ENCODE peak calls at places on chromosome 2, in ten cellular contexts. One of them, this sample, is unnamed.

GRCh38 chr2:168907940-168908662 is 7.0 kb downstream of the G6PC2 start:
- DNase-seq in WTC11: no peak
- DNase-seq in glutamatergic neuron: no peak
- DNase-seq in cardiac fibroblast: no peak
- DNase-seq in right lobe of liver: no peak
- DNase-seq in breast epithelium: no peak
- DNase-seq in endothelial cell: no peak
- DNase-seq in astrocyte: no peak
- DNase-seq in neural crest cell: no peak
- DNase-seq in RWPE1: no peak
- DNase-seq in this sample: no peak

GRCh38 chr2:113219525-113219888 is 45.7 kb downstream of the PSD4 start:
- DNase-seq in right lobe of liver: peak; percentile 22
- DNase-seq in RWPE1: no peak
- DNase-seq in endothelial cell: no peak
- DNase-seq in astrocyte: no peak
- DNase-seq in glutamatergic neuron: no peak
- DNase-seq in WTC11: no peak
- DNase-seq in neural crest cell: no peak
- DNase-seq in cardiac fibroblast: no peak
- DNase-seq in breast epithelium: no peak
- DNase-seq in this sample: no peak

GRCh38 chr2:200042102-200042735 is 86.8 kb downstream of the MAIP1 start:
- DNase-seq in neural crest cell: no peak
- DNase-seq in RWPE1: peak; percentile 13
- DNase-seq in right lobe of liver: no peak
- DNase-seq in glutamatergic neuron: no peak
- DNase-seq in endothelial cell: no peak
- DNase-seq in WTC11: no peak
- DNase-seq in cardiac fibroblast: peak; percentile 33
- DNase-seq in breast epithelium: no peak
- DNase-seq in astrocyte: peak; percentile 90
- DNase-seq in this sample: no peak

GRCh38 chr2:106745468-106745867 is 140.5 kb downstream of the ST6GAL2 start:
- DNase-seq in neural crest cell: no peak
- DNase-seq in glutamatergic neuron: no peak
- DNase-seq in right lobe of liver: no peak
- DNase-seq in astrocyte: no peak
- DNase-seq in RWPE1: no peak
- DNase-seq in cardiac fibroblast: no peak
- DNase-seq in breast epithelium: no peak
- DNase-seq in WTC11: peak; percentile 10
- DNase-seq in endothelial cell: no peak
- DNase-seq in this sample: no peak

GRCh38 chr2:55898641-55899040 is 24.9 kb downstream of the EFEMP1 start:
- DNase-seq in RWPE1: no peak
- DNase-seq in neural crest cell: no peak
- DNase-seq in glutamatergic neuron: no peak
- DNase-seq in right lobe of liver: no peak
- DNase-seq in endothelial cell: no peak
- DNase-seq in WTC11: no peak
- DNase-seq in cardiac fibroblast: no peak
- DNase-seq in breast epithelium: no peak
- DNase-seq in astrocyte: no peak
- DNase-seq in this sample: no peak

GRCh38 chr2:67656875-67657274 is 259.7 kb downstream of the ETAA1 start:
- DNase-seq in endothelial cell: no peak
- DNase-seq in WTC11: no peak
- DNase-seq in right lobe of liver: no peak
- DNase-seq in glutamatergic neuron: no peak
- DNase-seq in neural crest cell: no peak
- DNase-seq in cardiac fibroblast: peak; percentile 65
- DNase-seq in breast epithelium: no peak
- DNase-seq in astrocyte: peak; percentile 76
- DNase-seq in RWPE1: no peak
- DNase-seq in this sample: no peak

GRCh38 chr2:2840681-2841300 is 509.7 kb upstream of the MYT1L start:
- DNase-seq in astrocyte: no peak
- DNase-seq in glutamatergic neuron: no peak
- DNase-seq in RWPE1: no peak
- DNase-seq in endothelial cell: no peak
- DNase-seq in neural crest cell: no peak
- DNase-seq in WTC11: no peak
- DNase-seq in breast epithelium: no peak
- DNase-seq in right lobe of liver: no peak
- DNase-seq in cardiac fibroblast: no peak
- DNase-seq in this sample: no peak

GRCh38 chr2:32977228-32977758 is 30.5 kb downstream of the LTBP1 start:
- DNase-seq in right lobe of liver: no peak
- DNase-seq in glutamatergic neuron: no peak
- DNase-seq in cardiac fibroblast: peak; percentile 33
- DNase-seq in breast epithelium: peak; percentile 20
- DNase-seq in RWPE1: peak; percentile 82
- DNase-seq in WTC11: no peak
- DNase-seq in astrocyte: no peak
- DNase-seq in neural crest cell: no peak
- DNase-seq in endothelial cell: no peak
- DNase-seq in this sample: no peak

GRCh38 chr2:159960413-159960812 is 102.0 kb downstream of the PLA2R1 start:
- DNase-seq in RWPE1: peak; percentile 93
- DNase-seq in glutamatergic neuron: no peak
- DNase-seq in WTC11: no peak
- DNase-seq in neural crest cell: no peak
- DNase-seq in astrocyte: peak; percentile 93
- DNase-seq in right lobe of liver: no peak
- DNase-seq in endothelial cell: no peak
- DNase-seq in cardiac fibroblast: peak; percentile 93
- DNase-seq in breast epithelium: no peak
- DNase-seq in this sample: no peak

GRCh38 chr2:37376421-37377186 is 32.2 kb downstream of the QPCT start:
- DNase-seq in endothelial cell: no peak
- DNase-seq in astrocyte: peak; percentile 94
- DNase-seq in right lobe of liver: no peak
- DNase-seq in WTC11: no peak
- DNase-seq in RWPE1: peak; percentile 36
- DNase-seq in neural crest cell: no peak
- DNase-seq in breast epithelium: peak; percentile 71
- DNase-seq in glutamatergic neuron: no peak
- DNase-seq in cardiac fibroblast: peak; percentile 84
- DNase-seq in this sample: peak; percentile 95

GRCh38 chr2:67974564-67975430 is 88.0 kb downstream of the C1D start:
- DNase-seq in breast epithelium: peak; percentile 22
- DNase-seq in glutamatergic neuron: no peak
- DNase-seq in right lobe of liver: no peak
- DNase-seq in RWPE1: no peak
- DNase-seq in neural crest cell: no peak
- DNase-seq in WTC11: no peak
- DNase-seq in endothelial cell: no peak
- DNase-seq in cardiac fibroblast: no peak
- DNase-seq in astrocyte: peak; percentile 19
- DNase-seq in this sample: no peak

GRCh38 chr2:199659207-199659606 is 191.8 kb downstream of the FTCDNL1 start:
- DNase-seq in glutamatergic neuron: peak; percentile 73
- DNase-seq in right lobe of liver: peak; percentile 63
- DNase-seq in cardiac fibroblast: peak; percentile 14
- DNase-seq in WTC11: peak; percentile 78
- DNase-seq in endothelial cell: peak; percentile 58
- DNase-seq in astrocyte: peak; percentile 24
- DNase-seq in RWPE1: peak; percentile 8
- DNase-seq in breast epithelium: no peak
- DNase-seq in neural crest cell: peak; percentile 63
- DNase-seq in this sample: no peak

GRCh38 chr2:20427931-20428526 is 18.8 kb upstream of the RHOB start:
- DNase-seq in breast epithelium: no peak
- DNase-seq in right lobe of liver: no peak
- DNase-seq in RWPE1: no peak
- DNase-seq in astrocyte: no peak
- DNase-seq in glutamatergic neuron: no peak
- DNase-seq in endothelial cell: no peak
- DNase-seq in neural crest cell: no peak
- DNase-seq in cardiac fibroblast: no peak
- DNase-seq in WTC11: no peak
- DNase-seq in this sample: no peak

GRCh38 chr2:46540496-46541342 is 61.4 kb downstream of the TMEM247 start:
- DNase-seq in right lobe of liver: no peak
- DNase-seq in endothelial cell: no peak
- DNase-seq in breast epithelium: peak; percentile 37
- DNase-seq in astrocyte: peak; percentile 83
- DNase-seq in RWPE1: no peak
- DNase-seq in cardiac fibroblast: peak; percentile 74
- DNase-seq in neural crest cell: no peak
- DNase-seq in WTC11: no peak
- DNase-seq in glutamatergic neuron: no peak
- DNase-seq in this sample: no peak

DNA sequence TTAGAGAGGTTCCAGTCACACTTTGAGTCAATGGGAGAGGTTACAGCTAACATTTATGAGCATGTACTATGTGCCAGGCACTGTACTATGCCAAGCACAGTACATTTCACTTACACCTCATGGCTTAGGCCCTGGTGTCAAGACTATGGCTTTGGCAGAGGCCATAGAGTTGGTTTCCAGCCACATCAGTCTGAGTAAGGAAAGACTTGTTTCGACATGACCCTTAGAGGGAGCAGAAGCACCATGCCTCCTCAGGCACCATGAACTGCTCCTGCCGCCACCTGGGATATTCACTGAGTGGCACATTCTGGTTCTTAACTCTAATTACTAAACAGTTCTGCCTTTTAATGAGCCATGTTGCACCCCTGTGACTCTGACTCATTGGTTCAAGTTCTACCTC is 12.7 kb downstream of the DGUOK start:
- DNase-seq in astrocyte: peak; percentile 65
- DNase-seq in neural crest cell: no peak
- DNase-seq in endothelial cell: no peak
- DNase-seq in WTC11: no peak
- DNase-seq in RWPE1: peak; percentile 93
- DNase-seq in cardiac fibroblast: peak; percentile 65
- DNase-seq in right lobe of liver: no peak
- DNase-seq in breast epithelium: no peak
- DNase-seq in glutamatergic neuron: no peak
- DNase-seq in this sample: no peak
- TF ChIP-seq CTCF in astrocyte: no peak
- TF ChIP-seq CTCF in neural crest cell: no peak
- TF ChIP-seq CTCF in endothelial cell: no peak
- TF ChIP-seq CTCF in WTC11: no peak
- TF ChIP-seq CTCF in RWPE1: peak; percentile 43
- TF ChIP-seq CTCF in cardiac fibroblast: no peak
- TF ChIP-seq CTCF in right lobe of liver: no peak
- TF ChIP-seq CTCF in breast epithelium: no peak
- TF ChIP-seq CTCF in glutamatergic neuron: no peak
- TF ChIP-seq CTCF in this sample: no peak

GRCh38 chr2:162091325-162092007 is 17.5 kb upstream of the DPP4 start:
- DNase-seq in endothelial cell: no peak
- DNase-seq in astrocyte: no peak
- DNase-seq in WTC11: peak; percentile 58
- DNase-seq in right lobe of liver: no peak
- DNase-seq in RWPE1: no peak
- DNase-seq in glutamatergic neuron: no peak
- DNase-seq in breast epithelium: no peak
- DNase-seq in neural crest cell: no peak
- DNase-seq in cardiac fibroblast: no peak
- DNase-seq in this sample: no peak
- TF ChIP-seq CTCF in endothelial cell: no peak
- TF ChIP-seq CTCF in astrocyte: no peak
- TF ChIP-seq CTCF in WTC11: no peak
- TF ChIP-seq CTCF in right lobe of liver: no peak
- TF ChIP-seq CTCF in RWPE1: no peak
- TF ChIP-seq CTCF in glutamatergic neuron: no peak
- TF ChIP-seq CTCF in breast epithelium: no peak
- TF ChIP-seq CTCF in neural crest cell: no peak
- TF ChIP-seq CTCF in cardiac fibroblast: no peak
- TF ChIP-seq CTCF in this sample: peak; percentile 25

DNA sequence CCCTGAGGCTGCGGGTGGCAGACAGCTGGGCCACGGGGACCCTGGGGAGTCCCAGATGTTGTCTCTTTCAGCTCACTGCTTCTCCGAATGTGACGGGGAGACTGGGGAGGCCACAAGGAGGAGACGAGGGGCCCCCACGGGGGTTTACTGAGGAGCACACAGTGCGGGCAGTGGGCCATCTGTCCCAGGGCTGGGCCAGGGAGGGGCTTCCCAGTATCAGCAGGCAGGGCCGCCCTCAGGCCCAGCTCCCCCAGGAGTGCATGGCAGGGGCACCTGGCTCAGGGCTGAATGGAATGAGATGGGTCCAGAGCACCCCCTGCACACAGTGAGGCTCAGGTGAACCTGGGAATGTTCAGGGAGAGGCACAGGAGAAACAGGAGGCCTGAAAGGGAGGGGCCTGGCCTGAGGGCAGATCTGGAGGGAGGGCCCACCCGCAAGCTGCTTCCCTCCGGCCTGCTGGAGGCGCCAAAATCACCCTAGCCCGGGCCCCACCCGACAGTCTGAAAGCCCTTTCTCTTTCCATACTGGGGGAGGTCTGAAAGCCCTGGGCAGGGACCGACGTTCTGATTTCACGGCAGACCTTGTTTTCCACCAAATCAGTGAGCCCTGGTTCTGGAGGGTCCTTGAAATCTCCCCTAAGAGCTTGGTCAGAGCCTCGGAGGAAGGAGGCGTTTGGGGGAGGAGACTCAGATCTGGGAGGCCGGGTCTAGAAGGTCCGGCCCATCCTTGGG is 35.5 kb upstream of the PTMA start:
- DNase-seq in RWPE1: no peak
- DNase-seq in right lobe of liver: no peak
- DNase-seq in neural crest cell: no peak
- DNase-seq in cardiac fibroblast: peak; percentile 40
- DNase-seq in glutamatergic neuron: peak; percentile 77
- DNase-seq in astrocyte: no peak
- DNase-seq in WTC11: peak; percentile 85
- DNase-seq in breast epithelium: no peak
- DNase-seq in endothelial cell: peak; percentile 73
- DNase-seq in this sample: peak; percentile 99
- TF ChIP-seq CTCF in RWPE1: no peak
- TF ChIP-seq CTCF in right lobe of liver: no peak
- TF ChIP-seq CTCF in neural crest cell: no peak
- TF ChIP-seq CTCF in cardiac fibroblast: peak; percentile 24
- TF ChIP-seq CTCF in glutamatergic neuron: no peak
- TF ChIP-seq CTCF in astrocyte: peak; percentile 21
- TF ChIP-seq CTCF in WTC11: no peak
- TF ChIP-seq CTCF in breast epithelium: no peak
- TF ChIP-seq CTCF in endothelial cell: no peak
- TF ChIP-seq CTCF in this sample: peak; percentile 74

DNA sequence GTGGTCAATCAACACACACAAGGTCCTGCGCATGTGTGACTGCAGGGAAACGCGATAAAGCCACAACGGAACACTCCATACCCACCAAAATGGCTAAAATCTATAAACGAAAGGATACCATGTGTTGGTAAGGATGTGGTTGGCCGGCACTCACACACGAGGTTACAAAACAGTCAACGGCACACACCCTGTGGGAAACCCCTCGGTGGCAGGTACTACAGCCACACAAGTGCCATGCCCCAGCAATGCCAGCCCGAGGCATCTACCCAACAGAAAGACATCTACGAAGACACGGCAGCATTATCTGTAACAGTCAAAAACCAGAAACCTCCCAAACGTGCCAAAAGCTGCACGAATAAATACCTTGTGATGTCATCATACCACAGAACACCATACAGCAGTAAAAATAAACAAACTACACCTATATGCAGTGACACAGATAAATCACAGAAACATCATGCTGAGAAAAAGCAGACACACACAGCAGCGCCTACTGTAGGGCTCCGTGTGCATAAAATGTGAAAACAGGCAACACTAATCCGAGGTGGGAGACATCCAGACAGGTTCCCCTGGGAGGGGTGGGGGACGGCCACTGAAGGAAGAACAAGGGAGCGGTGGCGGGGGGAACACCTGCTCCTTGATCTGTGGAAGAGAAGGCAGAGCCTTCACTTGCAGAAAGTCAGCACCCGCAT is 36.7 kb downstream of the HDAC4 start:
- DNase-seq in RWPE1: no peak
- DNase-seq in right lobe of liver: no peak
- DNase-seq in endothelial cell: no peak
- DNase-seq in cardiac fibroblast: no peak
- DNase-seq in astrocyte: no peak
- DNase-seq in neural crest cell: no peak
- DNase-seq in breast epithelium: no peak
- DNase-seq in glutamatergic neuron: no peak
- DNase-seq in WTC11: no peak
- DNase-seq in this sample: no peak
- TF ChIP-seq CTCF in RWPE1: no peak
- TF ChIP-seq CTCF in right lobe of liver: no peak
- TF ChIP-seq CTCF in endothelial cell: no peak
- TF ChIP-seq CTCF in cardiac fibroblast: no peak
- TF ChIP-seq CTCF in astrocyte: no peak
- TF ChIP-seq CTCF in neural crest cell: no peak
- TF ChIP-seq CTCF in breast epithelium: no peak
- TF ChIP-seq CTCF in glutamatergic neuron: no peak
- TF ChIP-seq CTCF in WTC11: no peak
- TF ChIP-seq CTCF in this sample: no peak